ENCODE peak calls at places on chromosomes 11 and 22, in ten cellular contexts. P is heart right ventricle; U is testis; S is thoracic aorta; N is pancreas; H is small intestine; O is CD8-positive, alpha-beta T cell; X is neuronal stem cell; E is RWPE1; L is H1. R is an unnamed sample.

GRCh38 chr11:131674051-131674755 is 303.8 kb downstream of the NTM start:
- DNase-seq in L (peak), H (peak), O (no peak), X (peak), N (peak), P (peak), S (no peak), E (peak), U (peak), R (peak)

GRCh38 chr11:31812392-31813241 is 1.5 kb upstream of the PAX6 start:
- DNase-seq in E (no peak), O (no peak), P (no peak), X (no peak), N (no peak), S (no peak), U (no peak), L (no peak), H (no peak), R (peak)

GRCh38 chr11:16584569-16584968 is 153.9 kb upstream of the C11orf58 start:
- DNase-seq in S (no peak), U (no peak), N (no peak), O (no peak), H (no peak), E (no peak), P (no peak), L (no peak), X (no peak), R (no peak)

GRCh38 chr11:83871013-83871412 is 584.8 kb upstream of the CCDC90B start:
- DNase-seq in S (no peak), N (no peak), O (no peak), P (no peak), U (no peak), X (no peak), H (peak), E (no peak), L (no peak), R (no peak)

GRCh38 chr11:110026823-110027626 is 66.2 kb upstream of the ZC3H12C start:
- DNase-seq in X (no peak), P (no peak), S (no peak), U (no peak), N (no peak), H (peak), L (no peak), O (no peak), E (no peak), R (no peak)

GRCh38 chr11:63920126-63920869 is 3.3 kb upstream of the RCOR2 start:
- DNase-seq in S (no peak), L (no peak), U (peak), X (no peak), E (no peak), N (peak), H (peak), O (no peak), P (peak), R (peak)

GRCh38 chr11:9573054-9573774 is at the start of gene WEE1:
- DNase-seq in L (peak), H (peak), S (peak), X (peak), E (peak), O (peak), U (peak), P (peak), N (peak), R (peak)

GRCh38 chr11:83156150-83156995 is 558 bp upstream of the PCF11 start:
- DNase-seq in S (peak), E (peak), X (peak), P (peak), N (peak), H (peak), U (peak), O (peak), L (peak), R (peak)

GRCh38 chr11:111938687-111939160 is 1.6 kb downstream of the DIXDC1 start:
- DNase-seq in N (no peak), S (no peak), E (no peak), X (no peak), P (no peak), L (no peak), H (no peak), U (no peak), O (no peak), R (no peak)

GRCh38 chr11:10197091-10197490 is 96.9 kb downstream of the SBF2 start:
- DNase-seq in P (no peak), N (no peak), S (no peak), E (no peak), L (no peak), O (no peak), H (no peak), X (no peak), U (no peak), R (no peak)

GRCh38 chr11:65424200-65425104 is 1.9 kb downstream of the NEAT1 start:
- DNase-seq in S (no peak), O (peak), N (peak), X (no peak), E (no peak), P (peak), U (peak), L (no peak), H (no peak), R (no peak)
- H3K27ac ChIP-seq in S (peak), O (peak), N (peak), X (no peak), E (peak), P (peak), U (peak), L (no peak), H (peak), R (peak)

GRCh38 chr11:76424891-76425290 is 19.9 kb upstream of the EMSY start:
- DNase-seq in U (no peak), P (no peak), X (no peak), O (no peak), N (no peak), S (no peak), H (no peak), L (no peak), E (no peak), R (no peak)

GRCh38 chr11:76415073-76415472 is 29.7 kb upstream of the EMSY start:
- DNase-seq in S (no peak), U (no peak), E (peak), H (no peak), X (no peak), P (no peak), L (peak), N (no peak), O (no peak), R (no peak)

GRCh38 chr11:76424379-76424778 is 20.4 kb upstream of the EMSY start:
- DNase-seq in L (no peak), N (no peak), X (no peak), S (no peak), E (no peak), H (no peak), U (no peak), O (no peak), P (no peak), R (no peak)

GRCh38 chr11:76419896-76420295 is 24.9 kb upstream of the EMSY start:
- DNase-seq in U (no peak), N (peak), P (no peak), H (peak), O (no peak), L (no peak), E (peak), X (no peak), S (no peak), R (no peak)
- H3K27ac ChIP-seq in U (no peak), N (no peak), P (no peak), H (no peak), O (no peak), L (no peak), E (no peak), X (no peak), S (no peak), R (no peak)

GRCh38 chr22:26430600-26430999 is 1.5 kb downstream of the ASPHD2 start:
- DNase-seq in O (no peak), H (no peak), S (no peak), L (no peak), X (no peak), N (no peak), P (no peak), E (no peak), U (no peak), R (no peak)

GRCh38 chr22:26433805-26434204 is 4.7 kb downstream of the ASPHD2 start:
- DNase-seq in N (no peak), L (no peak), E (no peak), O (no peak), H (no peak), U (no peak), X (no peak), P (no peak), S (no peak), R (no peak)

GRCh38 chr22:26435327-26436093 is 6.5 kb downstream of the ASPHD2 start:
- DNase-seq in L (no peak), S (no peak), O (no peak), X (no peak), E (no peak), N (no peak), U (no peak), P (no peak), H (peak), R (no peak)

GRCh38 chr22:26431151-26431995 is 2.3 kb downstream of the ASPHD2 start:
- DNase-seq in U (no peak), E (no peak), P (no peak), O (no peak), X (no peak), H (peak), L (no peak), N (no peak), S (no peak), R (no peak)

GRCh38 chr22:26432619-26433311 is 3.7 kb downstream of the ASPHD2 start:
- DNase-seq in E (no peak), L (no peak), U (no peak), P (no peak), N (no peak), H (no peak), S (no peak), O (no peak), X (no peak), R (no peak)
- H3K27ac ChIP-seq in E (no peak), L (no peak), U (no peak), P (no peak), N (no peak), H (peak), S (no peak), O (no peak), X (peak), R (no peak)

GRCh38 chr11:46277623-46278386 is at the start of gene CREB3L1:
- DNase-seq in H (peak), O (no peak), P (peak), U (no peak), S (no peak), E (no peak), L (no peak), N (peak), X (no peak), R (no peak)

GRCh38 chr11:46277313-46277622 is 194 bp upstream of the CREB3L1 start:
- DNase-seq in U (peak), H (peak), E (peak), N (peak), X (no peak), L (no peak), S (no peak), O (no peak), P (no peak), R (no peak)

GRCh38 chr11:46279393-46280099 is 2.1 kb downstream of the CREB3L1 start:
- DNase-seq in O (no peak), U (peak), X (no peak), L (no peak), H (peak), S (no peak), E (no peak), P (peak), N (peak), R (peak)

GRCh38 chr11:46275964-46276641 is 1.4 kb upstream of the CREB3L1 start:
- DNase-seq in P (no peak), S (no peak), E (no peak), H (peak), X (no peak), U (no peak), N (peak), L (no peak), O (no peak), R (no peak)

GRCh38 chr11:46278387-46279173 is 1.1 kb downstream of the CREB3L1 start:
- DNase-seq in E (no peak), P (peak), N (peak), H (peak), X (no peak), U (peak), O (no peak), S (no peak), L (no peak), R (no peak)
- H3K27ac ChIP-seq in E (peak), P (peak), N (peak), H (peak), X (no peak), U (peak), O (no peak), S (no peak), L (no peak), R (no peak)

DNA sequence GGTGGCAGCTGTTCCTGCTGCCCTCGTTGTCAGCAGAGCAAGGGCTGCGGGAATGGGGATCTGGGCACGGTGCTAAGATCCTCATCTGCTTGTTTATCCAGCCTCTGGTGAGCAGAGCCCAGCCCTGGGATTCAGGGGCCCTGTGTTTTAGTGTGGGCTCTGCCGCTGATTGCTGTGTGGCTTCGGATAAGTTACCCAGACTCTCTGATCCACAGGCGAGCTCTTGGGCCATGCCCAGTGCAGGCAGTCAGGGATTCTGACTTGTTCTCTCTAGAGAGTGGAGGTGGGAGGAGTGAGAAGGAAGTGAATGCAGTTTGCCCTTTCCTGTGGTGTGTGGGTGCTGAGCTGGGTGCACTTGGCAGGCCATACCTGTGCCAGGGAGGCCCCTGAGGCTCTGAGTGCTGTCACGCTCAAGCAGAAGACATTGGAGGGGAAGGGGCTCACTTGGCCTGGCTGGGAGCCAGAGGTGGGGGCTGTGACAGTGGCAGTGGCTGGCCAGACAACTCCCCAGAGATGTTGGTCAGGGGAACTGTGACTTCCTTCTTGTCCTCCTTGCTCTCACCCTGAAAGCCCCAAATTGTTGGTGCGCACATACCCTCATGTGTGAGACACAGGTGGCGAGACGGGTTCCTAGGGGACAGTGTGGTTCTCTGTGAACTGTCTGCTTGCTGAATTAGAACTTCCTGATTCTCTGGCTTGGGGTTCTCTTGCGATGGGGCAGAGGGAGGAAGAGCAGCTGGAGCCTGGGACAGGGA is 43.7 kb downstream of the CD82 start:
- DNase-seq in S (no peak), H (no peak), P (no peak), E (no peak), U (no peak), L (no peak), X (no peak), N (no peak), O (peak), R (no peak)
- H3K27ac ChIP-seq in S (peak), H (no peak), P (no peak), E (no peak), U (no peak), L (no peak), X (no peak), N (no peak), O (peak), R (peak)

GRCh38 chr22:20111045-20111688 is 4.7 kb upstream of the RANBP1 start:
- DNase-seq in P (peak), O (no peak), N (no peak), S (no peak), E (no peak), H (no peak), X (no peak), U (no peak), L (no peak), R (no peak)
- H3K27ac ChIP-seq in P (no peak), O (no peak), N (no peak), S (no peak), E (peak), H (no peak), X (peak), U (no peak), L (no peak), R (no peak)

GRCh38 chr11:62804310-62805043 is 763 bp downstream of the NXF1 start:
- DNase-seq in H (no peak), N (no peak), S (no peak), X (no peak), U (no peak), E (no peak), P (no peak), L (no peak), O (no peak), R (no peak)

GRCh38 chr11:62806611-62807121 is 1.4 kb upstream of the NXF1 start:
- DNase-seq in L (no peak), E (no peak), N (no peak), H (no peak), S (no peak), P (no peak), X (no peak), O (no peak), U (no peak), R (no peak)

GRCh38 chr11:62810748-62811147 is 5.5 kb upstream of the NXF1 start:
- DNase-seq in S (no peak), U (no peak), P (no peak), X (no peak), N (no peak), H (no peak), L (no peak), O (no peak), E (no peak), R (no peak)

GRCh38 chr11:62805044-62805892 is at the start of gene NXF1:
- DNase-seq in L (peak), O (peak), S (peak), P (peak), U (peak), H (peak), E (peak), N (peak), X (peak), R (peak)

GRCh38 chr11:62805991-62806441 is 776 bp upstream of the NXF1 start:
- DNase-seq in L (no peak), H (no peak), S (no peak), P (no peak), U (no peak), X (no peak), N (no peak), E (no peak), O (no peak), R (no peak)
- H3K27ac ChIP-seq in L (peak), H (peak), S (peak), P (peak), U (peak), X (peak), N (peak), E (peak), O (peak), R (peak)

GRCh38 chr11:67158241-67158640 is 39.2 kb downstream of the KDM2A start:
- DNase-seq in L (no peak), O (no peak), P (no peak), H (no peak), U (no peak), S (no peak), E (no peak), X (no peak), N (no peak), R (no peak)
- H3K27ac ChIP-seq in L (no peak), O (no peak), P (no peak), H (no peak), U (no peak), S (no peak), E (no peak), X (no peak), N (no peak), R (no peak)

DNA sequence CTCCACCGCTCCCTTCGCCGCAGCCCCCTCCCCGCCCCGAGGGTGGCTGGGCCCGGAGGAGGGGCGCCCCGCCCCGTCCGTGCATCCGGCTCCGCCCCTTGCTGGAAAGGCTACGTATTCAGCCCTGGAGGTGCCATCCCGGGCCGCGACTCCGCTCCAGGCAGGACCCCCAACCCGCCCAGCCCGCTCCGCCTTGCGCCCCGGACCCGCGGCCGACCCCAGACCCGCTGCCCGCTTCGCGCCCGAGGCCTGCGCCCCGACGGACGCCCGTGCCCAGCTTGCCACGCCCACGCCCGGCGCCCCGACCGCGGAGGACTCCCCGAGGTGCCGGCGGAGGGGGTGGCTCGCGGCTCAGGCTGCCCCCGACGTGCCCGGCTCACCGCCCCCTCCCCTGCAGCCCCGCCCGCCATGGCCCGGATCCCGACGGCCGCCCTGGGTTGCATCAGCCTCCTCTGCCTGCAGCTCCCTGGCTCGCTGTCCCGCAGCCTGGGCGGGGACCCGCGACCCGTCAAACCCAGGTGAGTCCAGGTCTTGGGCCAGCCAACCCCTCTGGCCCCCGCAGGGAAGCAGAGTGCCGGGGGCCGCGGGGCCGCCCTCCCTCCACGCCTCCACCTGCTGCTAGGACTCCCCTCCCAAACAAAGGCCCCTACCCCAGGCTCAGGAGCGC is at the start of gene ADM2:
- DNase-seq in S (no peak), P (peak), E (no peak), O (peak), X (peak), U (no peak), H (peak), N (peak), L (no peak), R (no peak)
- H3K27ac ChIP-seq in S (no peak), P (no peak), E (peak), O (no peak), X (no peak), U (no peak), H (peak), N (peak), L (no peak), R (no peak)

GRCh38 chr11:122195790-122196189 is 79.8 kb upstream of the BLID start:
- DNase-seq in X (no peak), O (no peak), L (no peak), S (no peak), E (no peak), P (no peak), U (no peak), H (no peak), N (no peak), R (no peak)
- H3K27ac ChIP-seq in X (no peak), O (no peak), L (no peak), S (peak), E (no peak), P (no peak), U (no peak), H (no peak), N (no peak), R (no peak)

R was measured in substantia nigra.